ENCODE peak calls at places on chromosome 22, in seven cellular contexts. F, U, J, N, V, Y and R are unnamed samples. For H3K4me1, the result is how much of the 10 kb centered on the place peaks cover.

GRCh38 chr22:36081023-36081431 is 52.4 kb upstream of the RBFOX2 start:
- DNase-seq in F (no peak), U (no peak), J (no peak), N (peak), V (no peak), Y (no peak), R (no peak)

GRCh38 chr22:19287889-19288288 is 3.6 kb downstream of the CLTCL1 start:
- DNase-seq in F (no peak), U (no peak), J (peak), N (no peak), V (no peak), Y (no peak), R (no peak)

GRCh38 chr22:46149998-46150549 is at the start of gene PPARA:
- DNase-seq in F (peak), U (peak), J (peak), N (peak), V (peak), Y (peak), R (peak)

GRCh38 chr22:24482586-24482985 is 12.5 kb upstream of the UPB1 start:
- DNase-seq in F (no peak), U (no peak), J (no peak), N (no peak), V (no peak), Y (no peak), R (no peak)

GRCh38 chr22:42711895-42712837 is 8.5 kb downstream of the A4GALT start:
- DNase-seq in F (peak), U (no peak), J (no peak), N (no peak), V (no peak), Y (no peak), R (no peak)

GRCh38 chr22:34526681-34527080 is 539.3 kb upstream of the ISX start:
- DNase-seq in F (no peak), U (no peak), J (no peak), N (no peak), V (no peak), Y (no peak), R (no peak)

GRCh38 chr22:45099961-45100360 is 63.8 kb upstream of the NUP50 start:
- DNase-seq in F (no peak), U (no peak), J (no peak), N (no peak), V (no peak), Y (no peak), R (no peak)

GRCh38 chr22:20434773-20435172 is 2.9 kb downstream of the SCARF2 start:
- DNase-seq in F (no peak), U (no peak), J (no peak), N (peak), V (no peak), Y (no peak), R (no peak)

GRCh38 chr22:29971607-29972006 is 88.6 kb downstream of the MTMR3 start:
- DNase-seq in F (no peak), U (no peak), J (no peak), N (no peak), V (no peak), Y (no peak), R (no peak)

GRCh38 chr22:27298387-27299141 is 503.0 kb downstream of the MN1 start:
- DNase-seq in F (no peak), U (no peak), J (no peak), N (no peak), V (no peak), Y (no peak), R (no peak)

GRCh38 chr22:30881361-30882180 is 87.0 kb downstream of the MORC2 start:
- DNase-seq in F (peak), U (peak), J (peak), N (no peak), V (peak), Y (peak), R (peak)

GRCh38 chr22:46043816-46044717 is 67.1 kb upstream of the WNT7B start:
- DNase-seq in F (peak), U (peak), J (no peak), N (peak), V (peak), Y (peak), R (peak)

GRCh38 chr22:23431337-23432072 is 148.6 kb downstream of the IGLL1 start:
- DNase-seq in F (no peak), U (no peak), J (peak), N (no peak), V (no peak), Y (no peak), R (peak)

GRCh38 chr22:49137216-49137840 is 690.3 kb downstream of the BRD1 start:
- DNase-seq in F (no peak), U (no peak), J (no peak), N (no peak), V (no peak), Y (no peak), R (no peak)

GRCh38 chr22:46031066-46031465 is 54.1 kb upstream of the WNT7B start:
- DNase-seq in F (no peak), U (peak), J (no peak), N (no peak), V (peak), Y (peak), R (no peak)

GRCh38 chr22:38729946-38730345 is 24.2 kb downstream of the GTPBP1 start:
- DNase-seq in F (no peak), U (no peak), J (no peak), N (peak), V (no peak), Y (no peak), R (no peak)

GRCh38 chr22:38731703-38732161 is 24.1 kb downstream of the SUN2 start:
- DNase-seq in F (no peak), U (no peak), J (no peak), N (peak), V (no peak), Y (no peak), R (no peak)

GRCh38 chr22:38732251-38732815 is 23.5 kb downstream of the SUN2 start:
- DNase-seq in F (peak), U (no peak), J (no peak), N (peak), V (no peak), Y (no peak), R (no peak)

GRCh38 chr22:38728899-38729796 is 23.4 kb downstream of the GTPBP1 start:
- DNase-seq in F (no peak), U (no peak), J (no peak), N (peak), V (no peak), Y (no peak), R (no peak)

GRCh38 chr22:38730411-38730871 is 24.7 kb downstream of the GTPBP1 start:
- DNase-seq in F (no peak), U (no peak), J (no peak), N (peak), V (no peak), Y (no peak), R (no peak)
- H3K27ac ChIP-seq in F (no peak), U (no peak), J (no peak), N (peak), V (no peak), Y (no peak), R (no peak)

DNA sequence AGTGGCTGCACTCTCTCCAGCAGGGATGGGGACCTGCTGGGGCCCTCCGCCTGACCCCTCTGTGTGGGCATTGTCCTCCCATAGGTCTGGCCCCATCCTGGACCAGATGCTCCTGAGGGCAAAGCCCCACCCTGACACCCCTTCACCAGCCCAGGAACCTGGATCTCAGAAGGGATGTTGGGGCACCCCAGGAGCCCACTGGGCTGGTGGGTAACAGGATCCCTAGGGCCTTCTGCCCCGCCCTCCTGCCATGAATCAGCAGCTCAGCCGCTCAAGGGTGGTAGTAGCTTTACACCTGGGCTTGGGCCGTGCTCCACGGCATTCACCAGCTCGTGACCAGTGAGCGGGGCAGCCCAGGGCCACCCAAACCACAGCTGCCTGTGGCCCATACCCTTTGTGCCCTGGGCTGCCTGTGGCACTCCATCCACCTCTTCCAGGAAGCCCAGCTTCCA is 1.0 kb upstream of the MAPK12 start:
- DNase-seq in F (no peak), U (no peak), J (peak), N (no peak), V (no peak), Y (no peak), R (no peak)
- H3K4me3 ChIP-seq in F (no peak), U (no peak), J (no peak), N (no peak), V (no peak), Y (peak), R (no peak)

GRCh38 chr22:40953446-40953845 is 2.3 kb downstream of the RBX1 start:
- DNase-seq in F (no peak), U (no peak), J (no peak), N (no peak), V (no peak), Y (no peak), R (no peak)
- H3K4me1 ChIP-seq in F (half or more), U (under half), J (under half), N (under half), V (under half), Y (under half), R (under half)

DNA sequence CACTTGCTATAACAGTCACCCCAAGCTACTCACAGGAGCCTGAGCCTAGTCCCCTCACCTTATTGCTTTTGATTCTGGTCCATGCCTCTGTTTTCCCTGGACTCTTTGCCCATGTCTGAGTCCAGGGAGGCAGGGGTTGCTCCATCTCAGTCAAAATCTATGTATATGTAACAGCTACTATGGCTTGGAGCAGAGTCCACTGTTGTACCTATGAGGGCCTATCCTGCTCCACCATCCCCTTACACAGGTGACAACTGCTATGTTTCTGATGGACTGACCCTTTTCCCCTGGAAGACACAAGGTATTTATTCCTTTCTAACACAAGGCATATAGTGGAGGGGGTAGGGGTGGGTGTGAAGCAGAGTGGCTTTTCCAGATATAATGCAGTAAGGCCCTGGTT is 119.6 kb downstream of the VPREB1 start:
- DNase-seq in F (no peak), U (no peak), J (no peak), N (no peak), V (no peak), Y (no peak), R (no peak)
- H3K27ac ChIP-seq in F (no peak), U (no peak), J (no peak), N (no peak), V (no peak), Y (no peak), R (no peak)